ENCODE peak calls at places on chromosomes 11 and 22, in ten cellular contexts. One of them, this sample, is unnamed.

GRCh38 chr11:2307733-2308331 is 6.0 kb downstream of the TSPAN32 start:
- DNase-seq in vagina: no peak
- DNase-seq in endothelial cell of umbilical vein: no peak
- DNase-seq in suprapubic skin: no peak
- DNase-seq in testis: no peak
- DNase-seq in tibial nerve: no peak
- DNase-seq in right lobe of liver: no peak
- DNase-seq in Peyer's patch: no peak
- DNase-seq in spleen: peak
- DNase-seq in H54: no peak
- DNase-seq in this sample: peak

GRCh38 chr11:69985654-69986420 is 92.3 kb upstream of the ANO1 start:
- DNase-seq in vagina: no peak
- DNase-seq in endothelial cell of umbilical vein: no peak
- DNase-seq in suprapubic skin: no peak
- DNase-seq in testis: no peak
- DNase-seq in tibial nerve: no peak
- DNase-seq in right lobe of liver: peak
- DNase-seq in Peyer's patch: no peak
- DNase-seq in spleen: peak
- DNase-seq in H54: no peak
- DNase-seq in this sample: no peak

GRCh38 chr11:28017816-28018215 is 90.1 kb downstream of the KIF18A start:
- DNase-seq in vagina: no peak
- DNase-seq in endothelial cell of umbilical vein: no peak
- DNase-seq in suprapubic skin: no peak
- DNase-seq in testis: no peak
- DNase-seq in tibial nerve: no peak
- DNase-seq in right lobe of liver: no peak
- DNase-seq in Peyer's patch: no peak
- DNase-seq in spleen: no peak
- DNase-seq in H54: no peak
- DNase-seq in this sample: no peak

GRCh38 chr11:67470337-67471002 is 1.4 kb upstream of the TMEM134 start:
- DNase-seq in vagina: no peak
- DNase-seq in endothelial cell of umbilical vein: no peak
- DNase-seq in suprapubic skin: no peak
- DNase-seq in testis: no peak
- DNase-seq in tibial nerve: no peak
- DNase-seq in right lobe of liver: no peak
- DNase-seq in Peyer's patch: no peak
- DNase-seq in spleen: no peak
- DNase-seq in H54: no peak
- DNase-seq in this sample: no peak

GRCh38 chr22:36352775-36353507 is 34.8 kb downstream of the MYH9 start:
- DNase-seq in vagina: no peak
- DNase-seq in endothelial cell of umbilical vein: peak
- DNase-seq in suprapubic skin: no peak
- DNase-seq in testis: peak
- DNase-seq in tibial nerve: peak
- DNase-seq in right lobe of liver: peak
- DNase-seq in Peyer's patch: no peak
- DNase-seq in spleen: no peak
- DNase-seq in H54: no peak
- DNase-seq in this sample: no peak

GRCh38 chr11:61087426-61088119 is 14.7 kb upstream of the CD5 start:
- DNase-seq in vagina: no peak
- DNase-seq in endothelial cell of umbilical vein: no peak
- DNase-seq in suprapubic skin: no peak
- DNase-seq in testis: no peak
- DNase-seq in tibial nerve: no peak
- DNase-seq in right lobe of liver: no peak
- DNase-seq in Peyer's patch: no peak
- DNase-seq in spleen: no peak
- DNase-seq in H54: no peak
- DNase-seq in this sample: peak

GRCh38 chr11:21896216-21896615 is 296.7 kb upstream of the ANO5 start:
- DNase-seq in vagina: no peak
- DNase-seq in endothelial cell of umbilical vein: no peak
- DNase-seq in suprapubic skin: no peak
- DNase-seq in testis: no peak
- DNase-seq in tibial nerve: no peak
- DNase-seq in right lobe of liver: no peak
- DNase-seq in Peyer's patch: no peak
- DNase-seq in spleen: no peak
- DNase-seq in H54: no peak
- DNase-seq in this sample: no peak

GRCh38 chr11:44634401-44635281 is 69.2 kb downstream of the CD82 start:
- DNase-seq in vagina: peak
- DNase-seq in endothelial cell of umbilical vein: peak
- DNase-seq in suprapubic skin: no peak
- DNase-seq in testis: peak
- DNase-seq in tibial nerve: no peak
- DNase-seq in right lobe of liver: peak
- DNase-seq in Peyer's patch: no peak
- DNase-seq in spleen: peak
- DNase-seq in H54: peak
- DNase-seq in this sample: peak

GRCh38 chr11:97684486-97685439 is 1295.0 kb downstream of the JRKL start:
- DNase-seq in vagina: no peak
- DNase-seq in endothelial cell of umbilical vein: no peak
- DNase-seq in suprapubic skin: no peak
- DNase-seq in testis: no peak
- DNase-seq in tibial nerve: no peak
- DNase-seq in right lobe of liver: no peak
- DNase-seq in Peyer's patch: no peak
- DNase-seq in spleen: no peak
- DNase-seq in H54: no peak
- DNase-seq in this sample: no peak

GRCh38 chr11:70670684-70671034 is 272.3 kb downstream of the CTTN start:
- DNase-seq in vagina: no peak
- DNase-seq in endothelial cell of umbilical vein: no peak
- DNase-seq in suprapubic skin: no peak
- DNase-seq in testis: no peak
- DNase-seq in tibial nerve: no peak
- DNase-seq in right lobe of liver: no peak
- DNase-seq in Peyer's patch: no peak
- DNase-seq in spleen: no peak
- DNase-seq in H54: no peak
- DNase-seq in this sample: no peak

GRCh38 chr11:84720706-84721402 is 906.3 kb downstream of the DLG2 start:
- DNase-seq in vagina: no peak
- DNase-seq in endothelial cell of umbilical vein: no peak
- DNase-seq in suprapubic skin: no peak
- DNase-seq in testis: peak
- DNase-seq in tibial nerve: peak
- DNase-seq in right lobe of liver: peak
- DNase-seq in Peyer's patch: no peak
- DNase-seq in spleen: peak
- DNase-seq in H54: no peak
- DNase-seq in this sample: peak

GRCh38 chr11:60942970-60943565 is 8.9 kb downstream of the SLC15A3 start:
- DNase-seq in vagina: no peak
- DNase-seq in endothelial cell of umbilical vein: no peak
- DNase-seq in suprapubic skin: no peak
- DNase-seq in testis: no peak
- DNase-seq in tibial nerve: no peak
- DNase-seq in right lobe of liver: no peak
- DNase-seq in Peyer's patch: no peak
- DNase-seq in spleen: no peak
- DNase-seq in H54: no peak
- DNase-seq in this sample: peak

GRCh38 chr22:39254789-39255298 is 10.1 kb upstream of the PDGFB start:
- DNase-seq in vagina: no peak
- DNase-seq in endothelial cell of umbilical vein: peak
- DNase-seq in suprapubic skin: no peak
- DNase-seq in testis: no peak
- DNase-seq in tibial nerve: no peak
- DNase-seq in right lobe of liver: no peak
- DNase-seq in Peyer's patch: no peak
- DNase-seq in spleen: no peak
- DNase-seq in H54: peak
- DNase-seq in this sample: peak

GRCh38 chr11:77119531-77119936 is 8.5 kb upstream of the MYO7A start:
- DNase-seq in vagina: no peak
- DNase-seq in endothelial cell of umbilical vein: no peak
- DNase-seq in suprapubic skin: no peak
- DNase-seq in testis: no peak
- DNase-seq in tibial nerve: no peak
- DNase-seq in right lobe of liver: no peak
- DNase-seq in Peyer's patch: no peak
- DNase-seq in spleen: no peak
- DNase-seq in H54: no peak
- DNase-seq in this sample: peak

GRCh38 chr22:38080468-38080846 is 3.5 kb downstream of the SLC16A8 start:
- DNase-seq in vagina: no peak
- DNase-seq in endothelial cell of umbilical vein: no peak
- DNase-seq in suprapubic skin: peak
- DNase-seq in testis: no peak
- DNase-seq in tibial nerve: no peak
- DNase-seq in right lobe of liver: peak
- DNase-seq in Peyer's patch: no peak
- DNase-seq in spleen: no peak
- DNase-seq in H54: no peak
- DNase-seq in this sample: no peak

GRCh38 chr11:13120691-13121090 is 111.6 kb downstream of the RASSF10 start:
- DNase-seq in vagina: no peak
- DNase-seq in endothelial cell of umbilical vein: peak
- DNase-seq in suprapubic skin: no peak
- DNase-seq in testis: no peak
- DNase-seq in tibial nerve: no peak
- DNase-seq in right lobe of liver: no peak
- DNase-seq in Peyer's patch: no peak
- DNase-seq in spleen: no peak
- DNase-seq in H54: no peak
- DNase-seq in this sample: no peak

GRCh38 chr22:38570841-38571364 is 920 bp upstream of the DMC1 start:
- DNase-seq in vagina: no peak
- DNase-seq in endothelial cell of umbilical vein: no peak
- DNase-seq in suprapubic skin: peak
- DNase-seq in testis: peak
- DNase-seq in tibial nerve: peak
- DNase-seq in right lobe of liver: peak
- DNase-seq in Peyer's patch: peak
- DNase-seq in spleen: peak
- DNase-seq in H54: peak
- DNase-seq in this sample: peak

GRCh38 chr22:19721486-19722172 is 1.7 kb upstream of the GP1BB start:
- DNase-seq in vagina: no peak
- DNase-seq in endothelial cell of umbilical vein: no peak
- DNase-seq in suprapubic skin: no peak
- DNase-seq in testis: no peak
- DNase-seq in tibial nerve: no peak
- DNase-seq in right lobe of liver: no peak
- DNase-seq in Peyer's patch: no peak
- DNase-seq in spleen: no peak
- DNase-seq in H54: no peak
- DNase-seq in this sample: no peak

GRCh38 chr11:64271339-64272132 is 12.9 kb downstream of the BAD start:
- DNase-seq in vagina: peak
- DNase-seq in endothelial cell of umbilical vein: peak
- DNase-seq in suprapubic skin: peak
- DNase-seq in testis: peak
- DNase-seq in tibial nerve: peak
- DNase-seq in right lobe of liver: peak
- DNase-seq in Peyer's patch: peak
- DNase-seq in spleen: peak
- DNase-seq in H54: no peak
- DNase-seq in this sample: peak
- TF ChIP-seq POLR2A in vagina: peak
- TF ChIP-seq POLR2A in endothelial cell of umbilical vein: peak
- TF ChIP-seq POLR2A in suprapubic skin: peak
- TF ChIP-seq POLR2A in testis: no peak
- TF ChIP-seq POLR2A in tibial nerve: peak
- TF ChIP-seq POLR2A in right lobe of liver: peak
- TF ChIP-seq POLR2A in Peyer's patch: peak
- TF ChIP-seq POLR2A in spleen: no peak
- TF ChIP-seq POLR2A in H54: no peak
- TF ChIP-seq POLR2A in this sample: no peak

DNA sequence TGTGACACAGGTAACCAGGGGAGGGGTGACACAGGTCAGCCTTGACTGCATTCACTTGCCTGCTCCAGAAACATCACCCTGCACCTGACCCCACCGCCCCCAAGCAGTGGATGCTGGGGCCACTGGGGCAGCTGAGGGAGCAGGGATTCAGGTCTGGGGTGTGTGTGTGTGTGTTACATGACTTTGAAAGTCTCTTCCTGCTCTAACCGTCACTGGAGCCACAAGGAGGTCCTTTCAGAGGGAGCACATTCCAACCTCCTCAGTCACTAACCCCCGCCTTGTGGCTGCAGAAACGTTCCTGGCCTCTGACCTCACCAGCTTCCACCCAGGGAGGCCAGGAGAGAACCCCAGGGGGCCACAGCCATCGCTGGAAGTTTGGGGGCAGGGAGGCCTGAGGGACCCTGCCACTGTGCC is 2.9 kb upstream of the FOSL1 start:
- DNase-seq in vagina: no peak
- DNase-seq in endothelial cell of umbilical vein: no peak
- DNase-seq in suprapubic skin: no peak
- DNase-seq in testis: no peak
- DNase-seq in tibial nerve: no peak
- DNase-seq in right lobe of liver: no peak
- DNase-seq in Peyer's patch: no peak
- DNase-seq in spleen: no peak
- DNase-seq in H54: no peak
- DNase-seq in this sample: no peak
- TF ChIP-seq POLR2A in vagina: no peak
- TF ChIP-seq POLR2A in endothelial cell of umbilical vein: no peak
- TF ChIP-seq POLR2A in suprapubic skin: no peak
- TF ChIP-seq POLR2A in testis: no peak
- TF ChIP-seq POLR2A in tibial nerve: no peak
- TF ChIP-seq POLR2A in right lobe of liver: no peak
- TF ChIP-seq POLR2A in Peyer's patch: no peak
- TF ChIP-seq POLR2A in spleen: no peak
- TF ChIP-seq POLR2A in H54: peak
- TF ChIP-seq POLR2A in this sample: no peak

GRCh38 chr11:59247535-59248227 is 35.0 kb upstream of the MPEG1 start:
- DNase-seq in vagina: no peak
- DNase-seq in endothelial cell of umbilical vein: no peak
- DNase-seq in suprapubic skin: no peak
- DNase-seq in testis: peak
- DNase-seq in tibial nerve: peak
- DNase-seq in right lobe of liver: no peak
- DNase-seq in Peyer's patch: no peak
- DNase-seq in spleen: no peak
- DNase-seq in H54: no peak
- DNase-seq in this sample: peak
- TF ChIP-seq POLR2A in vagina: no peak
- TF ChIP-seq POLR2A in endothelial cell of umbilical vein: no peak
- TF ChIP-seq POLR2A in suprapubic skin: no peak
- TF ChIP-seq POLR2A in testis: no peak
- TF ChIP-seq POLR2A in tibial nerve: no peak
- TF ChIP-seq POLR2A in right lobe of liver: no peak
- TF ChIP-seq POLR2A in Peyer's patch: no peak
- TF ChIP-seq POLR2A in spleen: no peak
- TF ChIP-seq POLR2A in H54: no peak
- TF ChIP-seq POLR2A in this sample: no peak

DNA sequence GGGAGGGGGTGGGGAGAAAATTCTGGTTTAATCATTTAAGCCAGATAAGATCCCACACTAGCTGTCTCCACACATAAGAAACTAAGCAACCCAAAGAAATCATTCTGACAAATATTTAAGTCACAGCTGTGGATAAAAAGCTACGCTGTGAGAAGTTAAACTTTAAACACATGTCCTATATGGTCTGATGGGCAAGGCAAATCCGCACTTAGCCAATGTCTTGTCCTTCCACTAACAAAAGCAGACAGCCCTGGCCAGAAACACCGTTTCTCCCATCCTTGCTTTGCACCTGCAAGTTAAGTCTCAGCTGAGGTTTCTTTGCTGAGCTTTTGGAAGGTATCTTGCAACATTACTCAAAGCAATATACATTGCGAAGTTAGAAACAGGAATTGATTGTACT is 68.0 kb downstream of the ETS1 start:
- DNase-seq in vagina: no peak
- DNase-seq in endothelial cell of umbilical vein: no peak
- DNase-seq in suprapubic skin: no peak
- DNase-seq in testis: no peak
- DNase-seq in tibial nerve: no peak
- DNase-seq in right lobe of liver: no peak
- DNase-seq in Peyer's patch: no peak
- DNase-seq in spleen: no peak
- DNase-seq in H54: no peak
- DNase-seq in this sample: no peak
- TF ChIP-seq POLR2A in vagina: no peak
- TF ChIP-seq POLR2A in endothelial cell of umbilical vein: no peak
- TF ChIP-seq POLR2A in suprapubic skin: no peak
- TF ChIP-seq POLR2A in testis: no peak
- TF ChIP-seq POLR2A in tibial nerve: no peak
- TF ChIP-seq POLR2A in right lobe of liver: no peak
- TF ChIP-seq POLR2A in Peyer's patch: no peak
- TF ChIP-seq POLR2A in spleen: no peak
- TF ChIP-seq POLR2A in H54: no peak
- TF ChIP-seq POLR2A in this sample: no peak

This sample was measured in upper lobe of left lung.